ENCODE peak calls at places on chromosome 11, in four cellular contexts. X is neuronal stem cell, B is HCT116, A is mesenchymal stem cell. T is an unnamed sample.
A peak's percentile ranks its signal among the peaks of the same experiment; 100 is the strongest.

GRCh38 chr11:62482753-62483152 is 63.9 kb downstream of the AHNAK start:
- DNase-seq in B (no peak), X (no peak), A (no peak), T (no peak)

GRCh38 chr11:119062779-119063178 is 4.8 kb upstream of the VPS11 start:
- DNase-seq in X (no peak), A (no peak), B (no peak), T (no peak)

GRCh38 chr11:120527111-120527748 is 15.7 kb downstream of the GRIK4 start:
- DNase-seq in B (no peak), X (no peak), A (no peak), T (no peak)

GRCh38 chr11:119721129-119722120 is 7.6 kb downstream of the NECTIN1 start:
- DNase-seq in B (no peak), X (peak; percentile 48), A (peak; percentile 9), T (no peak)

GRCh38 chr11:31870609-31871309 is 59.6 kb upstream of the PAX6 start:
- DNase-seq in B (peak; percentile 48), X (peak; percentile 85), A (peak; percentile 49), T (peak; percentile 76)

GRCh38 chr11:134342572-134343340 is 11.0 kb downstream of the GLB1L2 start:
- DNase-seq in A (no peak), B (no peak), X (no peak), T (no peak)

GRCh38 chr11:119474682-119475596 is 52.0 kb upstream of the THY1 start:
- DNase-seq in B (no peak), X (peak; percentile 76), A (peak; percentile 83), T (peak; percentile 81)

GRCh38 chr11:79043726-79044125 is 397.1 kb downstream of the TENM4 start:
- DNase-seq in B (no peak), A (no peak), X (no peak), T (no peak)

DNA sequence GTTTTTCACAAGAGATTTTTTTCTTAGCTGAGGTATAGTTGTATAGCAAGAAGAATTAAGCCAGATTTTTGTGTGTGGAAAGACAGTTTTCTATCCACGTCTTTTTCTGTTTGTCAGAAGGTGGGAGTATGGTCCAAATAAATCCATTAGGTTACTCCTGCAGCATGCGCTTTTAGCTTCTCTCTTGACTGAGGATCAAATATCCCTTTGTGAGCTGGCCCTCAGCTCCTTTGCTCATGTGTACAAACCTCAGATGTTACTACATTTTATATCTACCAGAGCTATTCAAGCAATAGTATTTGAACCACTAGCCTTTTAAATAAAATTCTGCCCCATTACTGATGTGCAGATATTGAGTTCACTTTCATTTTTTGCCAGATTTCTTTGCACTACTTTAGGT is 8.8 kb upstream of the SIDT2 start:
- DNase-seq in B (no peak), X (no peak), A (no peak), T (no peak)
- H3K27ac ChIP-seq in B (no peak overlapping the region), X (no peak overlapping the region), A (no peak overlapping the region), T (no peak overlapping the region)

DNA sequence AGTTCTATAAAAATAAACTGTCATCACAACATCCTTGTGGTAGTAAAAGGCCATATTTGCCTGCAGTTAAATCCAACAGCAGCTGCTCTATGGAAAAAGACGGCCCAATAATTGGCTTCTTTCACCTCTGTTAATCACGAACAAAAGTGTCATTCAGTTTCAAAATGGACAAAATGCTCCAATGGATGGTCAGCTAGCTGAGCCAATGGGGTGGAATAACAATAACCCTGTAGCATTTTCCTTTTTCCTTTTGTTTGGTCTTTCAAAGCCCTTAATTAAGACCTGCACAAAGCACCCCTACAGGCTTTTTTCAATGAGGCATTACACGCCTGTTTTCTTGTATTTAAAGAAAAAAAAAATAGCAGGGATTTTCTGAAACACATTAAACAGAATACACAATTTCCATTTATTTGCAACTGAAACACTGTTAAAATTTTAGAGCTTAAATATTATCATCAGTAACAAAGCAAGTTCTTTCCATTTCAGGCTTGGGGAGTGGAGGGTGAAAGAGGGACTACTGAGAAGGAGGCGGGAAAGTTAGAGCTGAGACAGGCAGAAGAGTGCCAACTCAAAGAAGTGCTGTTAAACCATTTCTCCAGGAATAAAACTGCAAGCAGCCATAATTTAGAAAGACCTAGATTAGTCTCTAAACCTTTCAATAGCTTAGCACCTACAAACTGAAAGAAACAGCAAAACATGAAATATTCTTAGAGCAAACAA is 28.7 kb downstream of the LGR4 start:
- DNase-seq in X (peak; percentile 89), A (no peak), B (no peak), T (no peak)
- H3K4me2 ChIP-seq in X (no peak overlapping the region), A (no peak overlapping the region), B (no peak overlapping the region), T (no peak overlapping the region)

DNA sequence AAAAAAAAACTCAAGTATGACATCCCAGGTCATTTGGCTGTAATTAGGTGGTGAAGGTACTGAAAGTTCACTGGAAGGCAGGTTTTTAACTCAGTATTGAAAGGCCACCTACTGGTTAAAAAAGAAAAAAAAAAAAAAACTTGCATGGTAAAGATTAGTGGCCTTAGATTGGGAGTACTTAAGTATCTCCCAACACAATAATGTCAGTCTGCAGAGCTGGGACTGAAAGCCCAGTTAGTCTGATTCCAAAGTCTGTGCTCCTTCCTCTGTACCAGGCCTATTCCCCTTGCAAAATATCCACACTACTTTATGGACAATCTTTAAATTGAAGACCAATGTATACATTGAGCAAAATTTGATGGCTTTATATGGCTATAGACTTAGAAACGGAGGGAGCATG is 85.5 kb downstream of the NOX4 start:
- DNase-seq in X (no peak), B (peak; percentile 6), A (peak; percentile 14), T (peak; percentile 69)
- H2AFZ ChIP-seq in X (no peak overlapping the region), B (no peak overlapping the region), A (no peak overlapping the region), T (no peak overlapping the region)

GRCh38 chr11:69337211-69337721 is 43.3 kb downstream of the MYEOV start:
- DNase-seq in A (peak; percentile 80), B (no peak), X (no peak), T (no peak)
- H3K27ac ChIP-seq in A (no peak overlapping the region), B (no peak overlapping the region), X (no peak overlapping the region), T (no peak overlapping the region)

GRCh38 chr11:111934301-111934700 is 2.8 kb upstream of the DIXDC1 start:
- DNase-seq in A (no peak), X (no peak), B (no peak), T (no peak)

GRCh38 chr11:111935331-111936044 is 1.7 kb upstream of the DIXDC1 start:
- DNase-seq in A (peak; percentile 61), B (no peak), X (no peak), T (no peak)

GRCh38 chr11:111932605-111932938 is 4.6 kb upstream of the DIXDC1 start:
- DNase-seq in X (no peak), A (peak; percentile 29), B (no peak), T (no peak)

GRCh38 chr11:111936045-111936400 is 1.1 kb upstream of the DIXDC1 start:
- DNase-seq in A (peak; percentile 49), X (no peak), B (no peak), T (no peak)

DNA sequence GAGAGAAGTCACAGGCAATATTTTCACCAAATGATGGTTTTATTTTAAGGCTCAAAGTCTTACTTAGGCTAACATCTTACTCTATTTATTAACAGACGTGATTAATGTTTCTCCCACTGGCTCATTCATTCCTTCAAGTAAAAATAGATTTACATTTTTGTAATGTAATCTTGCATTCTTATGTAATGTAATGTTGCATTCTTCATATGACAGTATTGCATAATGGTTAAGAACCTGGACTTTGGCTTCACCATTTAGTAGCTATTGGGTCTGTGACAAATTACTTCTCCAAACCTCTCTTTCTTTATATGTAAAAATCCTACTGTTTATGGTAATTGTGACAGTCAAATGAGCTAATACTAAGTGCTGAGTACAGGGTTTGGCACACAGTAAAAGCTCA is 3.3 kb upstream of the DIXDC1 start:
- DNase-seq in A (no peak), X (no peak), B (no peak), T (no peak)
- H3K4me2 ChIP-seq in A (no peak overlapping the region), X (no peak overlapping the region), B (no peak overlapping the region), T (no peak overlapping the region)

DNA sequence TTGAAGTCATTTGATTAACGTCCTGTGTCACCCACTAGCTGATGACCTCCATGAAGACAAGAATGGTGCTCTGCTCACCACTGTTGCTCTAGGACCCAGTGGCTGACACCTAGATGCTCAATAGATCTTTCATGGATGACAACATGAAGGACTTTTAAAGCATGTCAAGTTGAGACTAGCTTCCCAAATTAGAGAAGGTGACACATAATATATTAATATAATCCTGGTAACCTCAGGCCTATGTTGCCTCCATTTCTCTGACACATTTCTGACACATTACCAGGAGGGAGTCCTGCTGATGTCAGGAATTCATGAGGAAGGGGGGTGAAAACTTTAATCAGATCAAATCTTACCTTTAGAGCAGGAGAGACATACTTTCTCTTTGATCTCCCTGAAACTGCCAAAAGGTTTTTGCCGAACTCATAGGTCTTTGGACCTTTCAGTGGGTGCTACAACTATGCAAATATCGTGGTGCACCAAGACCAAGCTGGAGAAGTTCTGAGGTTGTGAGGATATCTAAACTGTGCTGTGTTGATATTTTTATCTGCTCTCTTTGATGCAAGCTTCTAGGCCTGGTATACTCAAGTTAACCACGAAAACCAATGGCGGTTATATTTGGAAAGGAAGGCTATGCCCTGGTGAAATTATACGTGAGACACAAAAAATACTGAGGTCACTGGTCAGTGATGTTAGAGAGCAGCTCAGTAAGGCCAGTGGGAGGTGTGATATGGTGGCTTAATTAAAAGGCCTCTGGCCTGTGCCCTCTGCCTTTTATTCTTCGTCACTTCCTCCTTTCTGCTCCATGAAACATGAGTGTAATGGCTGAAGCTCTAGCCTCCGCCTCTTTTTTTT is 13.2 kb upstream of the AMPD3 start:
- DNase-seq in B (no peak), A (no peak), X (no peak), T (peak; percentile 55)
- H2AFZ ChIP-seq in B (no peak overlapping the region), A (no peak overlapping the region), X (no peak overlapping the region), T (peak overlapping the region; percentile 69)

GRCh38 chr11:47607380-47607779 is 13.2 kb upstream of the C1QTNF4 start:
- DNase-seq in B (no peak), A (peak; percentile 96), X (no peak), T (no peak)
- H3K27ac ChIP-seq in B (no peak overlapping the region), A (no peak overlapping the region), X (no peak overlapping the region), T (no peak overlapping the region)

GRCh38 chr11:110152199-110152598 is 59.0 kb downstream of the ZC3H12C start:
- DNase-seq in A (no peak), B (no peak), X (no peak), T (no peak)

GRCh38 chr11:110153474-110153873 is 60.3 kb downstream of the ZC3H12C start:
- DNase-seq in A (no peak), X (no peak), B (no peak), T (no peak)

GRCh38 chr11:110147965-110148709 is 54.9 kb downstream of the ZC3H12C start:
- DNase-seq in A (peak; percentile 79), X (no peak), B (peak; percentile 12), T (no peak)

DNA sequence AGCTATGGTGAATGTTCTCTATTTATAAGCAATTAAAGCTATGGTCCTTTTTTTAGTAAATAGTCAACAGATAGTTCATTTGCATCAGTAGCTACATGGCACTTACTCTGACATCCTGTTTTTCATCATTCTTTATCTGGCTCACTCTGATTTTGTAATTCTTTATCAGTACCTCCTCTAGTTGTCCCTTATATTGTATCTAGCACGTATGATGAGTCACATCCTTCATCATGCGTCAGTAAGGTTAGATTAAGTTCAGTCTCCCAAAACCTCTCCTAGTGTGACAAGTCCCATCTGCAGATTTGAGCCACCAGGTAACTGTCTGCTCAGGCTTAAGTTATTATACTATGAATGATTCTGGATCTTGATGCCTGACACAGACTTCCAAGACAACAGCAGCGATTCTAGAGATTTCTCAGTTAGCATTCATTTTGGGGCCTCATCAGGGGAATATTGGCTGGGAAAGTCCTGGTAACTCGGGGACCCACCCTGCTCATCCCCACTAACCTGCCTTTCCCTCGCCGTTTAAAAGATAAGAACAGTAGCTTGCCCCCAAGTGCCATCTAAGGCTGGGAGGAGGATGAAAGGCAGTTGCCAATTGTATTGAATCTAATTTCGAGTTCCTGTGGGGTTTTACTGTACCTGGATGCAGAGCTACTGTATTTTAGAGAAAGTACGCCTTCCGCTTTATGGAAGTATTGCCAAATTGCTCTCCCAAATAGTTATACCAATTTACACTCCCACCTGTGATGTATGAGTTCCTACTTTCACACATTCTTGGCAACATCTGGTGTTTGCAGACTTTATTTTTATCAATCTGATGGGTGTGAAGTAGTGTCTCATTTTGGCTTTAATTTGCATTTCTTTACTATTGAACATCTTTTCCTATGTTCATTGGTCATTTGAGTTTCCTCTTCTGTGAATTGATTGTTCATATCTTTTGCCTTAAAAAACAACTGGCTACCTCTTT is 55.9 kb downstream of the ZC3H12C start:
- DNase-seq in X (no peak), B (peak; percentile 56), A (peak; percentile 76), T (no peak)
- H3K4me2 ChIP-seq in X (no peak overlapping the region), B (peak overlapping the region; percentile 58), A (no peak overlapping the region), T (no peak overlapping the region)

T was measured in Karpas-422.